ENCODE peak calls at places on chromosomes 4 and X, in nine cellular contexts. J is mammary epithelial cell, C is astrocyte of the cerebellum, Y is WTC11, D is H9, M is A549, F is B cell, H is endothelial cell, I is uterus. P is an unnamed sample.

GRCh38 chr4:179586460-179586859 is 2144.2 kb upstream of the AGA start:
- DNase-seq in J (no peak), M (no peak), D (no peak), C (no peak), Y (no peak), H (no peak), F (no peak), I (no peak), P (no peak)

GRCh38 chrX:106728337-106728736 is 1.8 kb downstream of the RNF128 start:
- DNase-seq in F (no peak), M (no peak), H (no peak), D (no peak), C (no peak), Y (no peak), J (no peak), I (no peak), P (no peak)

GRCh38 chrX:107659768-107660167 is 31.5 kb downstream of the PRPS1 start:
- DNase-seq in Y (no peak), H (peak; percentile 12), M (peak; percentile 47), I (no peak), F (peak; percentile 43), J (peak; percentile 27), C (no peak), D (no peak), P (no peak)

GRCh38 chr4:158850800-158851644 is 82.2 kb downstream of the FNIP2 start:
- DNase-seq in Y (no peak), H (no peak), J (no peak), I (no peak), M (no peak), F (peak; percentile 34), D (no peak), C (peak; percentile 44), P (no peak)

GRCh38 chr4:112978691-112979472 is 70.6 kb upstream of the ANK2 start:
- DNase-seq in F (no peak), C (no peak), D (peak; percentile 30), I (no peak), Y (no peak), M (no peak), J (peak; percentile 95), H (no peak), P (no peak)

GRCh38 chr4:101065346-101065745 is 282.0 kb downstream of the PPP3CA start:
- DNase-seq in H (no peak), Y (no peak), C (no peak), J (no peak), M (no peak), I (no peak), F (no peak), D (no peak), P (no peak)

GRCh38 chr4:16794816-16795445 is 103.5 kb downstream of the LDB2 start:
- DNase-seq in H (peak; percentile 84), M (peak; percentile 9), J (no peak), F (peak; percentile 0), C (no peak), Y (peak; percentile 84), I (peak; percentile 66), D (peak; percentile 74), P (no peak)

GRCh38 chr4:151785484-151786157 is 24.8 kb upstream of the GATB start:
- DNase-seq in I (no peak), D (no peak), C (no peak), H (no peak), F (no peak), J (no peak), Y (no peak), M (no peak), P (no peak)

GRCh38 chr4:61212788-61213187 is 12.7 kb downstream of the ADGRL3 start:
- DNase-seq in F (no peak), D (no peak), J (no peak), H (no peak), Y (no peak), I (no peak), C (no peak), M (no peak), P (no peak)

GRCh38 chr4:21656832-21657231 is 291.7 kb downstream of the KCNIP4 start:
- DNase-seq in Y (no peak), M (peak; percentile 38), D (no peak), C (peak; percentile 5), F (no peak), J (peak; percentile 59), I (no peak), H (no peak), P (no peak)

GRCh38 chrX:56728752-56729151 is 291 bp upstream of the NBDY start:
- DNase-seq in F (peak; percentile 30), C (no peak), M (peak; percentile 55), I (peak; percentile 29), Y (no peak), H (no peak), D (no peak), J (peak; percentile 19), P (no peak)

GRCh38 chr4:86594559-86595425 is 677 bp downstream of the PTPN13 start:
- DNase-seq in F (peak; percentile 19), M (peak; percentile 48), Y (peak; percentile 61), J (peak; percentile 66), C (peak; percentile 67), I (peak; percentile 55), H (peak; percentile 55), D (peak; percentile 34), P (peak; percentile 93)

GRCh38 chrX:39855748-39856129 is 242.0 kb downstream of the BCOR start:
- DNase-seq in Y (no peak), F (peak; percentile 54), J (peak; percentile 19), H (no peak), C (no peak), M (peak; percentile 12), I (no peak), D (peak; percentile 76), P (no peak)

GRCh38 chrX:30793767-30794103 is 95.3 kb downstream of the TAB3 start:
- DNase-seq in Y (no peak), H (no peak), D (no peak), I (no peak), C (no peak), J (no peak), M (no peak), F (no peak), P (no peak)

GRCh38 chr4:177356921-177357320 is 47.2 kb downstream of the NEIL3 start:
- DNase-seq in Y (no peak), F (no peak), C (no peak), M (no peak), I (no peak), J (peak; percentile 9), H (no peak), D (no peak), P (no peak)

GRCh38 chrX:129346574-129346973 is 176.7 kb downstream of the SMARCA1 start:
- DNase-seq in M (no peak), I (no peak), C (no peak), D (no peak), H (no peak), J (no peak), Y (no peak), F (no peak), P (no peak)

DNA sequence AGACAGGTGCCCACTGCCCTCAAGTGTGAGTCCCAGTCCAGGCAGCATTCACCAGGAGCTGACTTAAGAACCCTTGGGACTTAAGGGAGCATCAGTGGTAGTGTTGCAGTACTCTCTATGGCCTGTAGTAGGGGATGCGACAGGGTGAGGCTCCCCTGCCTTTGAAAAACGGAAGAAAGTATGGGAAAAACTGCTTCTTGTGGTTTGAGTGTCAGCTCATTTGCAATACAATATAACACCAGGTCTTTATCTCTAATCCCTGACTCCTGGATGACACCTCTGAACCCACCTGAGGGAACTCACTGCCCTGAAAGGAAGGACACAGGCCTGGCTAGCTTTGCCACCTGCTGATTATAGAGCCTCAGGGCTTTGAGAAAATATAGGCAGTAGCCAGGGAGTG is 176.0 kb downstream of the SMARCA1 start:
- DNase-seq in D (peak; percentile 60), J (no peak), I (no peak), H (no peak), F (no peak), C (no peak), M (peak; percentile 17), Y (peak; percentile 42), P (no peak)
- TF ChIP-seq CTCF in D (peak; percentile 71), J (peak; percentile 8), I (no peak), H (peak; percentile 41), F (no peak), C (peak; percentile 18), M (no peak), Y (peak; percentile 51), P (no peak)

GRCh38 chrX:133745361-133745760 is 240.0 kb downstream of the GPC3 start:
- DNase-seq in F (peak; percentile 14), H (no peak), C (no peak), D (no peak), I (no peak), J (no peak), M (no peak), Y (no peak), P (no peak)
- TF ChIP-seq CTCF in F (peak; percentile 36), H (no peak), C (no peak), D (peak; percentile 48), I (no peak), J (no peak), M (no peak), Y (no peak), P (no peak)

DNA sequence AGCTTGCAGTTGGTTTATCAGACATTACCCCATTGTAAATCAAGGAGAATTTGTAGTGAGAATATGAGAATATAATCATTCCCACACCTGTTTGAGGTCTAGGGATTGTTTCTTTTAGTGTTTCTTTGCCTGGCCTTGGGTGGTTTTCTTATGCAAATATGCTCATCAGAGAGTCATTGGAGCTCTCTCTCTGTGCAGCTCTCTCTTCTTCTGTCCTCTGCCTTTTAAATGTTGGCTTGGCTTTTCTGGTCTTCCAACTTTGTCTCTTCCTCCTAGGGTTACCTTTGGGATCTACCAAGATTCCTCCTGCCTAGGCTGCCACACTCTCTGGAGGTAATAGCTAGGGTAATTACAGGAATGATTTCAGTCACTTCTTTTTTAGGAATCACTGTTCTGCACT is 102.3 kb upstream of the ARSJ start:
- DNase-seq in M (no peak), H (no peak), Y (no peak), I (no peak), C (no peak), J (no peak), D (no peak), F (no peak), P (no peak)
- TF ChIP-seq CTCF in M (no peak), H (no peak), Y (no peak), I (no peak), C (no peak), J (no peak), D (no peak), F (no peak), P (no peak)

GRCh38 chr4:74055096-74055495 is 16.6 kb upstream of the CXCL3 start:
- DNase-seq in Y (no peak), C (no peak), D (no peak), M (no peak), I (no peak), F (no peak), J (no peak), H (no peak), P (no peak)

GRCh38 chr4:74056858-74057562 is 18.5 kb upstream of the CXCL3 start:
- DNase-seq in J (peak; percentile 62), F (no peak), I (no peak), C (no peak), H (no peak), D (no peak), Y (no peak), M (peak; percentile 71), P (peak; percentile 67)

GRCh38 chr4:74055498-74055897 is 17.0 kb upstream of the CXCL3 start:
- DNase-seq in M (no peak), I (no peak), F (no peak), C (no peak), Y (no peak), J (no peak), D (no peak), H (no peak), P (no peak)

GRCh38 chr4:74056114-74056857 is 17.8 kb upstream of the CXCL3 start:
- DNase-seq in M (peak; percentile 71), F (no peak), D (no peak), I (no peak), C (no peak), J (peak; percentile 51), Y (no peak), H (no peak), P (no peak)

GRCh38 chr4:74054483-74055032 is 16.1 kb upstream of the CXCL3 start:
- DNase-seq in Y (no peak), C (no peak), M (no peak), I (no peak), J (no peak), F (no peak), H (no peak), D (no peak), P (no peak)
- TF ChIP-seq CTCF in Y (no peak), C (no peak), M (no peak), I (no peak), J (no peak), F (no peak), H (no peak), D (no peak), P (no peak)